ENCODE peak calls at places on chromosomes 1 and 21, in seven cellular contexts. L is mammary epithelial cell; W is body of pancreas; S is HCT116; K is cardiac muscle cell; Z is CD8-positive, alpha-beta T cell; I is neural progenitor cell. X is an unnamed sample.

GRCh38 chr21:31299291-31300147 is 44.5 kb downstream of the TIAM1 start:
- DNase-seq in L (no peak), W (no peak), S (no peak), K (no peak), Z (no peak), I (no peak), X (no peak)

GRCh38 chr1:156103521-156103947 is 11.0 kb upstream of the LMNA start:
- DNase-seq in L (no peak), W (no peak), S (no peak), K (peak), Z (peak), I (no peak), X (peak)

GRCh38 chr1:227072991-227073390 is 132.9 kb downstream of the COQ8A start:
- DNase-seq in L (peak), W (no peak), S (no peak), K (peak), Z (no peak), I (no peak), X (peak)

GRCh38 chr1:4140241-4140640 is 240.2 kb upstream of the C1orf174 start:
- DNase-seq in L (no peak), W (no peak), S (no peak), K (no peak), Z (no peak), I (no peak), X (no peak)

GRCh38 chr1:174262747-174263241 is 103.5 kb downstream of the RABGAP1L start:
- DNase-seq in L (peak), W (no peak), S (peak), K (peak), Z (no peak), I (peak), X (peak)

GRCh38 chr1:55402117-55402516 is 187.0 kb upstream of the USP24 start:
- DNase-seq in L (no peak), W (no peak), S (no peak), K (peak), Z (no peak), I (no peak), X (peak)

GRCh38 chr1:201885531-201886075 is 3.1 kb upstream of the SHISA4 start:
- DNase-seq in L (peak), W (no peak), S (peak), K (peak), Z (no peak), I (no peak), X (peak)

GRCh38 chr1:210232524-210233215 is at the start of gene SERTAD4:
- DNase-seq in L (peak), W (peak), S (peak), K (peak), Z (no peak), I (peak), X (peak)

GRCh38 chr1:39656416-39656815 is 15.5 kb downstream of the NT5C1A start:
- DNase-seq in L (no peak), W (no peak), S (no peak), K (no peak), Z (no peak), I (no peak), X (no peak)

GRCh38 chr1:226778657-226779058 is 39.6 kb upstream of the ITPKB start:
- DNase-seq in L (peak), W (no peak), S (no peak), K (peak), Z (no peak), I (no peak), X (peak)

GRCh38 chr1:31811605-31812004 is 4.2 kb downstream of the SPOCD1 start:
- DNase-seq in L (no peak), W (no peak), S (no peak), K (peak), Z (no peak), I (peak), X (peak)

GRCh38 chr1:224881762-224882211 is 47.7 kb upstream of the DNAH14 start:
- DNase-seq in L (no peak), W (no peak), S (no peak), K (no peak), Z (no peak), I (no peak), X (no peak)

GRCh38 chr1:40665335-40666171 is at the start of gene RIMS3:
- DNase-seq in L (peak), W (peak), S (peak), K (peak), Z (peak), I (peak), X (peak)

GRCh38 chr1:40664167-40664537 is 1.3 kb downstream of the RIMS3 start:
- DNase-seq in L (no peak), W (no peak), S (no peak), K (no peak), Z (no peak), I (no peak), X (no peak)

GRCh38 chr1:40673452-40673851 is 8.0 kb upstream of the RIMS3 start:
- DNase-seq in L (no peak), W (no peak), S (no peak), K (no peak), Z (no peak), I (no peak), X (no peak)

GRCh38 chr1:40664791-40665190 is 691 bp downstream of the RIMS3 start:
- DNase-seq in L (no peak), W (no peak), S (no peak), K (no peak), Z (no peak), I (no peak), X (no peak)

GRCh38 chr1:40668769-40669525 is 3.5 kb upstream of the RIMS3 start:
- DNase-seq in L (peak), W (peak), S (peak), K (peak), Z (peak), I (peak), X (peak)
- H3K4me3 ChIP-seq in L (no peak), W (no peak), S (peak), K (no peak), Z (peak), I (peak), X (no peak)

GRCh38 chr1:38083541-38083940 is 36.9 kb upstream of the POU3F1 start:
- DNase-seq in L (no peak), W (no peak), S (no peak), K (no peak), Z (no peak), I (peak), X (no peak)
- TF ChIP-seq CTCF in L (no peak), W (no peak), S (no peak), K (no peak), Z (no peak), I (no peak), X (no peak)

DNA sequence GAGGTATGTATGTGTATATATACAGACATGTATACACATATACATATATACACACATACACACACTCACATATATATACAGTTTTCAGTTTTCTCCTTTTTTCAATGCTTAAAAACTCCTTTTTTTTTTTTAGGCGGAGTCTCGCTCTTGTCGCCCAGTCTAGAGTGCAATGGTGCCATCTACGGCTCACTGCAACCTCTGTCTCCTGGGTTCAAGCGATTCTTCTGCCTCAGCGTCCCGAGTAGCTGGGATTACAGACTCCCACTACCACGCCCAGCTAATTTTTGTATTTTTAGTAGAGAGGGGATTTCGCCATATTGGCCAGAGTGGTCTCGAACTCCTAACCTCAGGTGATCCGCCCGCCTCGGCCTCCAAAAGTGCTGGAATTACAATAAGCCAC is 27.0 kb downstream of the STYXL2 start:
- DNase-seq in L (no peak), W (no peak), S (no peak), K (no peak), Z (no peak), I (no peak), X (no peak)
- H3K4me3 ChIP-seq in L (no peak), W (no peak), S (peak), K (no peak), Z (peak), I (peak), X (no peak)

DNA sequence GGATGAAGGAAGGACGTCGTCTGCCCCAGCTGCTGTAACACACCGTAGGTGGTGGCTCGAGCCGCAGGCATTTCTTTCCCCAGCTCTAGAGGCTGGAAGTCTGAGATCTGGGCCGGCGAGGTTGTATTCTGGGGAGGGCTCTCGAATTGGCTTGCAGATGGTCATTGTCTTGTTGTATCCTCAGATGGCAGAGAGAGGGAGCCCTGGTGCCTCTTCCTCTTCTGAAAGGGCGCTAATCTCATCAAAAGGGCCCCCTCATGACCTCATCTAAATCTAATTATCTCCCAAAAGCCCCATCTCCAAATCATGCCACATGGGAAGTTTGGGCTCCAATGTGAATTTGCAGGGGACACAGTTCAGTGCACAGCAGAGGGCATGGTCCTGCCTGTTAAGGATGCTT is 109.0 kb downstream of the SIK1 start:
- DNase-seq in L (no peak), W (no peak), S (no peak), K (no peak), Z (no peak), I (no peak), X (no peak)
- TF ChIP-seq CTCF in L (no peak), W (no peak), S (peak), K (no peak), Z (no peak), I (no peak), X (no peak)

GRCh38 chr1:84300501-84300900 is 1.0 kb upstream of the SAMD13 start:
- DNase-seq in L (no peak), W (no peak), S (no peak), K (no peak), Z (no peak), I (no peak), X (no peak)
- H3K4me3 ChIP-seq in L (no peak), W (no peak), S (no peak), K (no peak), Z (no peak), I (peak), X (no peak)

GRCh38 chr1:151419819-151420218 is 20.4 kb downstream of the PSMB4 start:
- DNase-seq in L (no peak), W (no peak), S (no peak), K (no peak), Z (no peak), I (no peak), X (no peak)
- TF ChIP-seq CTCF in L (no peak), W (no peak), S (no peak), K (no peak), Z (no peak), I (no peak), X (no peak)

GRCh38 chr1:1421147-1421906 is at the start of gene ANKRD65:
- DNase-seq in L (peak), W (peak), S (no peak), K (no peak), Z (no peak), I (peak), X (no peak)

GRCh38 chr1:1418464-1419362 is 2.4 kb downstream of the ANKRD65 start:
- DNase-seq in L (no peak), W (peak), S (no peak), K (no peak), Z (no peak), I (no peak), X (no peak)

GRCh38 chr1:1420654-1421134 is 382 bp downstream of the ANKRD65 start:
- DNase-seq in L (no peak), W (peak), S (no peak), K (no peak), Z (no peak), I (no peak), X (no peak)

GRCh38 chr1:1419363-1419811 is 1.7 kb downstream of the ANKRD65 start:
- DNase-seq in L (no peak), W (no peak), S (no peak), K (no peak), Z (no peak), I (peak), X (no peak)

DNA sequence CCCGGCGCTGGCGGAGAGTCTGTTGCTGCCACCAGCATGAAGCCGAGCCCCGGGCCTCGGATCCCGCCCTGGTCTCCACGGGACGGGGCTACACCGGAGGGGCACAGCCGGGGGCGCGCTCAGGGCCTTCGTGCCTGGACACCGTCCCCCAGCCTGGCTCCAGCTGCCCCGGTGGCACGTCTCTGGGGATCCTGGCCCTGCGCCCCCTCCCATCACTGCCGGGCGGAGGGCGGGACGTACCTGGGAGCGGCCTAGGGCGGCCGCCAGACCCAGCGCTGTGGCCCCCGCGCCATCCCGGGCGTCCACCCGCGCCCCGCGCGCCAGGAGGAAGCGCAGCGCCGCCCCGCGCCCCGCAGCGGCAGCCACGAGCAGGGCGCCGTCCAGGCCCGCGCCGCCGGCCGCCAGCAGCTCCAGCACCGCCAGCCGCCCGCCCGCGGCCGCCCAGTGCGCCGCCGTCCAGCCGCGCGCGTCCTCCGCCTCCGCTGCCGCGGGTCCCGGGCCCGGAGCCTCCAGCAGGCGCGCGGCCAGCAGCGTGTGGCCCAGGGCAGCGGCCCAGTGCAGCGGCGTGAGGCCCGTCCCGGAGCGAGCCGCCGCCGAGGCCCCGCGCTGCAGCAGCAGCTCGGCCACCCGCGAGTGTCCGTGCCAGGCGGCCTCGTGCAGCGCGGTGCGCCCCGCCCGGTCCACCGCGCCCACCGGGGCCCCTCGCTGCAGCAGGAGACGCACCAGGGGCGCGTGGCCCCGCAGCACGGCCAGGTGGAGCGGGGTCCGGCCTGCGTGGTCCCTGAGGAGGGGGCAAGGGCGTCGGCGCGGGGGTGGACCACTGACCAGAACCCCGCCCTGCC is 1.0 kb downstream of the ANKRD65 start:
- DNase-seq in L (no peak), W (peak), S (no peak), K (peak), Z (no peak), I (peak), X (no peak)
- H3K4me3 ChIP-seq in L (peak), W (no peak), S (no peak), K (no peak), Z (no peak), I (no peak), X (no peak)

GRCh38 chr1:162276493-162276892 is 100.2 kb downstream of the SPATA46 start:
- DNase-seq in L (peak), W (no peak), S (peak), K (peak), Z (no peak), I (no peak), X (peak)
- TF ChIP-seq CTCF in L (peak), W (peak), S (peak), K (peak), Z (no peak), I (no peak), X (peak)

X was measured in cardiac fibroblast.